ENCODE peak calls at places on chromosomes 12 and 14, in six cellular contexts. G is G401; V is GM04504; W is brain microvascular endothelial cell; B is stimulated activated CD8-positive, alpha-beta memory T cell treated with anti-CD3 and anti-CD28 coated beads, Interleukin-7, amount 100 ng/mL, for 4 hours; Y is GM20000. F is an unnamed sample.

GRCh38 chr12:117444781-117445180 is 83.4 kb upstream of the NOS1 start:
- DNase-seq in G (no peak), V (no peak), W (no peak), B (no peak), Y (no peak), F (no peak)

GRCh38 chr12:85279449-85280137 is 427 bp upstream of the ALX1 start:
- DNase-seq in G (no peak), V (no peak), W (peak; percentile 33), B (no peak), Y (no peak), F (no peak)

GRCh38 chr12:120620624-120621023 is 19.8 kb upstream of the CABP1 start:
- DNase-seq in G (no peak), V (no peak), W (no peak), B (no peak), Y (no peak), F (no peak)

GRCh38 chr12:123266679-123267277 is 4.9 kb downstream of the CDK2AP1 start:
- DNase-seq in G (no peak), V (no peak), W (no peak), B (no peak), Y (no peak), F (no peak)

GRCh38 chr12:68439368-68440045 is 107.3 kb upstream of the MDM1 start:
- DNase-seq in G (no peak), V (no peak), W (no peak), B (no peak), Y (no peak), F (no peak)

GRCh38 chr12:73629893-73630872 is 907.5 kb upstream of the ATXN7L3B start:
- DNase-seq in G (no peak), V (no peak), W (no peak), B (no peak), Y (no peak), F (no peak)

GRCh38 chr12:55706840-55707671 is 648 bp downstream of the ITGA7 start:
- DNase-seq in G (no peak), V (no peak), W (no peak), B (no peak), Y (no peak), F (no peak)

GRCh38 chr14:70655110-70655826 is 13.6 kb downstream of the TTC9 start:
- DNase-seq in G (no peak), V (no peak), W (no peak), B (peak; percentile 53), Y (peak; percentile 79), F (no peak)

GRCh38 chr14:84087986-84088531 is 1441.9 kb upstream of the FLRT2 start:
- DNase-seq in G (no peak), V (no peak), W (peak; percentile 67), B (no peak), Y (no peak), F (no peak)

GRCh38 chr12:105369014-105369413 is 38.5 kb downstream of the C12orf75 start:
- DNase-seq in G (no peak), V (peak; percentile 51), W (peak; percentile 42), B (no peak), Y (no peak), F (no peak)

GRCh38 chr12:108307006-108307405 is 32.1 kb downstream of the CMKLR1 start:
- DNase-seq in G (no peak), V (peak; percentile 57), W (peak; percentile 53), B (no peak), Y (no peak), F (no peak)

GRCh38 chr14:99519931-99520421 is 38.8 kb downstream of the CCNK start:
- DNase-seq in G (no peak), V (no peak), W (no peak), B (no peak), Y (no peak), F (no peak)

GRCh38 chr12:129258781-129259318 is 405.6 kb downstream of the GLT1D1 start:
- DNase-seq in G (no peak), V (no peak), W (no peak), B (no peak), Y (no peak), F (no peak)

GRCh38 chr14:95102678-95103039 is 54.7 kb downstream of the DICER1 start:
- DNase-seq in G (no peak), V (no peak), W (no peak), B (no peak), Y (no peak), F (no peak)

GRCh38 chr12:563250-563781 is 99.9 kb downstream of the NINJ2 start:
- DNase-seq in G (no peak), V (no peak), W (no peak), B (peak; percentile 59), Y (no peak), F (no peak)

GRCh38 chr12:807041-807717 is 54.8 kb downstream of the WNK1 start:
- DNase-seq in G (no peak), V (no peak), W (no peak), B (no peak), Y (peak; percentile 22), F (no peak)

GRCh38 chr12:52821826-52822660 is 8.1 kb upstream of the KRT4 start:
- DNase-seq in G (no peak), V (no peak), W (no peak), B (no peak), Y (no peak), F (no peak)

F was measured in BJ.